ENCODE peak calls at places on chromosomes 7 and 10, in seven cellular contexts. U is M059J; P is stimulated activated CD4-positive, alpha-beta T cell treated with anti-CD3 and anti-CD28 coated beads, Interleukin-1b, Interleukin-23, amount 100 ng/mL, for 24 hours; Q is lung; B is activated CD4-positive, alpha-beta memory T cell treated with anti-CD3 and anti-CD28 coated beads, Interleukin-2, amount 10 ng/mL, durations not matched to agents 7 days and 5 days; D is WERI-Rb-1; X is anterior cingulate cortex. W is an unnamed sample.

GRCh38 chr7:26735976-26736600 is 128.3 kb downstream of the SKAP2 start:
- DNase-seq in U (no peak), P (no peak), Q (no peak), B (no peak), D (no peak), X (no peak), W (no peak)

GRCh38 chr7:11754933-11755332 is 77.1 kb downstream of the THSD7A start:
- DNase-seq in U (no peak), P (no peak), Q (no peak), B (no peak), D (no peak), X (no peak), W (no peak)

GRCh38 chr10:5619366-5620211 is 46.8 kb downstream of the ASB13 start:
- DNase-seq in U (no peak), P (no peak), Q (no peak), B (no peak), D (no peak), X (no peak), W (no peak)

GRCh38 chr7:27099839-27100225 is 2.7 kb downstream of the HOXA2 start:
- DNase-seq in U (no peak), P (no peak), Q (no peak), B (no peak), D (no peak), X (no peak), W (no peak)

GRCh38 chr7:19772323-19772722 is 1.1 kb downstream of the TMEM196 start:
- DNase-seq in U (peak; percentile 19), P (no peak), Q (no peak), B (no peak), D (no peak), X (no peak), W (no peak)

GRCh38 chr10:104209575-104210198 is 22.5 kb downstream of the CFAP43 start:
- DNase-seq in U (peak; percentile 47), P (no peak), Q (peak; percentile 36), B (peak; percentile 38), D (peak; percentile 43), X (no peak), W (peak; percentile 78)

GRCh38 chr10:659710-660141 is 29.7 kb downstream of the DIP2C start:
- DNase-seq in U (peak; percentile 47), P (no peak), Q (no peak), B (no peak), D (no peak), X (no peak), W (peak; percentile 73)

GRCh38 chr10:97230146-97230545 is 44.4 kb upstream of the SLIT1 start:
- DNase-seq in U (no peak), P (no peak), Q (no peak), B (no peak), D (no peak), X (no peak), W (no peak)

GRCh38 chr7:158638001-158638400 is 50.4 kb upstream of the PTPRN2 start:
- DNase-seq in U (peak; percentile 12), P (no peak), Q (no peak), B (no peak), D (no peak), X (no peak), W (no peak)

GRCh38 chr10:99368646-99369045 is 39.5 kb downstream of the CNNM1 start:
- DNase-seq in U (peak; percentile 77), P (no peak), Q (no peak), B (no peak), D (no peak), X (no peak), W (peak; percentile 40)

GRCh38 chr10:48788551-48788950 is 103.9 kb downstream of the WDFY4 start:
- DNase-seq in U (no peak), P (no peak), Q (no peak), B (no peak), D (no peak), X (no peak), W (no peak)

GRCh38 chr10:26556756-26557640 is 118.9 kb downstream of the APBB1IP start:
- DNase-seq in U (peak; percentile 55), P (no peak), Q (no peak), B (peak; percentile 36), D (peak; percentile 12), X (no peak), W (peak; percentile 71)

GRCh38 chr7:100493476-100494264 is 9.9 kb downstream of the NYAP1 start:
- DNase-seq in U (peak; percentile 49), P (no peak), Q (no peak), B (peak; percentile 66), D (peak; percentile 58), X (no peak), W (no peak)

GRCh38 chr7:30681262-30682130 is 760 bp downstream of the CRHR2 start:
- DNase-seq in U (no peak), P (no peak), Q (no peak), B (no peak), D (peak; percentile 39), X (no peak), W (no peak)

GRCh38 chr10:88499569-88500470 is 83.3 kb downstream of the RNLS start:
- DNase-seq in U (peak; percentile 77), P (no peak), Q (no peak), B (no peak), D (no peak), X (no peak), W (peak; percentile 66)

GRCh38 chr10:53023411-53023810 is 250.8 kb upstream of the MBL2 start:
- DNase-seq in U (no peak), P (no peak), Q (no peak), B (no peak), D (no peak), X (no peak), W (no peak)

GRCh38 chr7:102280521-102280920 is 6.1 kb upstream of the SH2B2 start:
- DNase-seq in U (no peak), P (no peak), Q (no peak), B (no peak), D (no peak), X (no peak), W (no peak)

GRCh38 chr7:140165422-140165821 is 11.4 kb downstream of the KDM7A start:
- DNase-seq in U (peak; percentile 59), P (no peak), Q (no peak), B (no peak), D (no peak), X (no peak), W (peak; percentile 79)

GRCh38 chr10:67602268-67602950 is 93.6 kb downstream of the CTNNA3 start:
- DNase-seq in U (peak; percentile 20), P (no peak), Q (no peak), B (no peak), D (no peak), X (no peak), W (peak; percentile 84)

GRCh38 chr10:110216240-110216639 is 8.8 kb downstream of the MXI1 start:
- DNase-seq in U (no peak), P (no peak), Q (no peak), B (no peak), D (no peak), X (no peak), W (no peak)

GRCh38 chr7:1767524-1767923 is 97.4 kb downstream of the ELFN1 start:
- DNase-seq in U (no peak), P (no peak), Q (no peak), B (no peak), D (peak; percentile 74), X (no peak), W (no peak)